ENCODE peak calls at places on chromosomes 12 and 14, in six cellular contexts. L is A549, H is K562, N is IMR-90, E is HepG2, V is SK-N-SH. Q is an unnamed sample.

GRCh38 chr14:51513281-51513680 is 138.4 kb upstream of the FRMD6 start:
- DNase-seq in L (no peak), H (no peak), N (no peak), E (no peak), V (no peak), Q (no peak)

GRCh38 chr14:64215274-64215673 is 78.9 kb downstream of the ESR2 start:
- DNase-seq in L (no peak), H (no peak), N (no peak), E (no peak), V (no peak), Q (no peak)

GRCh38 chr14:64812412-64812811 is 67.3 kb downstream of the SPTB start:
- DNase-seq in L (no peak), H (peak), N (no peak), E (no peak), V (no peak), Q (no peak)

GRCh38 chr14:62322216-62322615 is 560.0 kb downstream of the SNAPC1 start:
- DNase-seq in L (no peak), H (no peak), N (no peak), E (no peak), V (no peak), Q (no peak)

GRCh38 chr14:27427796-27428195 is 830.0 kb upstream of the NOVA1 start:
- DNase-seq in L (peak), H (no peak), N (no peak), E (no peak), V (no peak), Q (no peak)

GRCh38 chr14:103702095-103702494 is 13.2 kb downstream of the XRCC3 start:
- DNase-seq in L (no peak), H (no peak), N (no peak), E (no peak), V (no peak), Q (no peak)

GRCh38 chr14:80426686-80427085 is 215.4 kb upstream of the DIO2 start:
- DNase-seq in L (peak), H (no peak), N (peak), E (no peak), V (no peak), Q (no peak)

GRCh38 chr12:69553626-69554248 is 31.5 kb upstream of the CCT2 start:
- DNase-seq in L (no peak), H (peak), N (peak), E (peak), V (peak), Q (no peak)

GRCh38 chr14:52906141-52906601 is 44.7 kb downstream of the FERMT2 start:
- DNase-seq in L (peak), H (no peak), N (peak), E (no peak), V (no peak), Q (no peak)

GRCh38 chr14:32077081-32078029 is at the start of gene ARHGAP5:
- DNase-seq in L (peak), H (no peak), N (peak), E (peak), V (peak), Q (no peak)

GRCh38 chr12:18567787-18568186 is 170.0 kb downstream of the PLCZ1 start:
- DNase-seq in L (no peak), H (no peak), N (no peak), E (no peak), V (no peak), Q (no peak)

GRCh38 chr12:119444462-119445044 is 110.0 kb downstream of the CCDC60 start:
- DNase-seq in L (peak), H (peak), N (no peak), E (peak), V (peak), Q (peak)

GRCh38 chr12:119659289-119659897 is 8.5 kb upstream of the PRKAB1 start:
- DNase-seq in L (peak), H (peak), N (peak), E (peak), V (peak), Q (no peak)

GRCh38 chr12:92445253-92446081 is 257.3 kb upstream of the PLEKHG7 start:
- DNase-seq in L (no peak), H (no peak), N (no peak), E (no peak), V (no peak), Q (peak)

GRCh38 chr12:30846776-30847175 is 79.8 kb upstream of the TSPAN11 start:
- DNase-seq in L (no peak), H (no peak), N (no peak), E (no peak), V (no peak), Q (no peak)

GRCh38 chr14:91317381-91318313 is 73.1 kb upstream of the GPR68 start:
- DNase-seq in L (no peak), H (peak), N (no peak), E (no peak), V (no peak), Q (no peak)

GRCh38 chr12:102174761-102175160 is 22.9 kb downstream of the PMCH start:
- DNase-seq in L (no peak), H (no peak), N (no peak), E (no peak), V (no peak), Q (no peak)

GRCh38 chr14:55930016-55930784 is 188.0 kb upstream of the PELI2 start:
- DNase-seq in L (no peak), H (no peak), N (no peak), E (no peak), V (no peak), Q (no peak)

GRCh38 chr12:68470664-68471328 is 138.6 kb upstream of the MDM1 start:
- DNase-seq in L (no peak), H (no peak), N (no peak), E (no peak), V (no peak), Q (no peak)

GRCh38 chr14:95273041-95273978 is 46.4 kb downstream of the CLMN start:
- DNase-seq in L (no peak), H (no peak), N (no peak), E (peak), V (no peak), Q (no peak)

GRCh38 chr14:55581011-55581806 is 1.2 kb downstream of the KTN1 start:
- DNase-seq in L (peak), H (peak), N (no peak), E (peak), V (peak), Q (no peak)

GRCh38 chr12:51077930-51078329 is 5.5 kb downstream of the CSRNP2 start:
- DNase-seq in L (no peak), H (no peak), N (peak), E (no peak), V (peak), Q (no peak)

GRCh38 chr12:26122681-26123481 is 2.0 kb downstream of the BHLHE41 start:
- DNase-seq in L (peak), H (peak), N (peak), E (no peak), V (peak), Q (no peak)

GRCh38 chr12:3371018-3371417 is 120.0 kb upstream of the PRMT8 start:
- DNase-seq in L (no peak), H (no peak), N (no peak), E (no peak), V (no peak), Q (no peak)

GRCh38 chr14:54594531-54594930 is 27.6 kb downstream of the SAMD4A start:
- DNase-seq in L (no peak), H (no peak), N (no peak), E (no peak), V (no peak), Q (no peak)

GRCh38 chr12:58500399-58500798 is 419.9 kb downstream of the LRIG3 start:
- DNase-seq in L (no peak), H (no peak), N (peak), E (no peak), V (no peak), Q (no peak)

GRCh38 chr12:76455582-76456345 is 103.8 kb downstream of the OSBPL8 start:
- DNase-seq in L (peak), H (peak), N (peak), E (peak), V (peak), Q (peak)
- TF ChIP-seq SMC3 in L (peak), H (peak), N (peak), E (peak), V (peak), Q (peak)

GRCh38 chr14:99064262-99064954 is 207.6 kb downstream of the BCL11B start:
- DNase-seq in L (no peak), H (no peak), N (no peak), E (no peak), V (no peak), Q (no peak)
- TF ChIP-seq SMC3 in L (no peak), H (no peak), N (no peak), E (no peak), V (no peak), Q (no peak)

DNA sequence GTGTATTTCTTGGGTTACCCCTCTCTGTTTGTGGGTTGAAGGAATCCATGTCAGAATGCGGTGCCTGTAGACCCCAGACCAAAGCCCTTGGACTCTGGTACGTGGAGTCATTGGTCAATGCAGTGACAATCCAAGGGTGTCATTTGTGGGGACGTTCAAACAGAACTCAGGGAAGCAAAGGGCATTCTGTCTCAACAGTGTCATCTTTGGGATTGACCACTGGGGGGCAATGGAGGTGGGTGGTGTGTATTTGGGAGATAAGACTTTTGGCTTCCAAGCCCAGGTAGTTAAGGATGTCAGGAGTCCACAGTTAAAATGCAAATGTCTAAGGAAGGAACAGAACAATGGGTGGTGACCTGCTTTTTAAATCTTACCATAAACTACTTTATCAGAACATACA is 54.6 kb upstream of the CCDC175 start:
- DNase-seq in L (peak), H (peak), N (no peak), E (peak), V (peak), Q (no peak)
- TF ChIP-seq SMC3 in L (no peak), H (no peak), N (no peak), E (no peak), V (no peak), Q (peak)

GRCh38 chr14:100898935-100899840 is 4.3 kb downstream of the RTL1 start:
- DNase-seq in L (no peak), H (no peak), N (no peak), E (no peak), V (peak), Q (no peak)
- TF ChIP-seq SMC3 in L (no peak), H (no peak), N (no peak), E (no peak), V (no peak), Q (no peak)

DNA sequence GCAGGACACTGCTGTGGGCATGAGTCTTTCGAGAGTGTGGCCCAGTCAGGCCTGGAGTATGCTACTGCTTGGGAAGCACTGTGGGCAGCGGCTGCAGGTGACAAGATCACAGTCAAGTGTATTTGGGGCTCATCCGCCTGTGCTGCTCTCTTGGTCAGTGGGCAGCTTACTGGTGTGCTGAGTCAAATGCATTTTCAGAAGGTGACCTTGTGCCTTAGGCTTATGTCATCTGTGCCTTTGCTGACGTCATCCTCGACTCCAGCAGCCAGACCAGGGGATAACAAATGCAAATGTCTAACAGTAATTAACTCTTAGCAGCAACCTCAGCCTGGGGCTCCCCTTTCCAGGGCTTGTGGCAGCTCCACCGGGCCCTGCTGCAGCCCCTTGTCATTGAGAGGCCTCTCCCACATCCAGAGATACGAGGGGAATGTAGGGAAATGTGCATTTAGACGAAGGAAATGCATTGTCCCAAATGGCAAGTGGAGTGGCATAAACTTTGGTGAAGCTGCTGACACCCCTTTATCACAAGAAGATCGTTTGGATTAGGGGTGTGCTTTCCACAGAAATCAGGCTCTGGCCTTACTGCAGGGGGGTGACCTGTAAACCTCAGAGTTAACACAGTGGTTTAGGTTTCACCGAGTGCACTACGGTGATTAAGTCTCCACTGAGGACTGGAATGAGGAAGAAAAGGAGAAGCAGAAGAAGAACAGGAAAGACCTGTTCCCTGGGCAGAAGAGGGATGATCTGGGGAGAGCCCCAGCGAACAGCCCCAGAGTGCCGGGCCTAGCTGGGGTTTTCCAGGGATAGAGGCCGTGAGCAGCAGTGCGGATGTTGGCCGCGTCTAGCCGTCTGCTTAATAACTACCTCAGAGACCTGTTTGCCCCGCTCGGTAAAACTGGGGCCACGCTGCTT is 39.7 kb downstream of the PSMA6 start:
- DNase-seq in L (no peak), H (peak), N (peak), E (peak), V (peak), Q (no peak)
- TF ChIP-seq SMC3 in L (no peak), H (no peak), N (no peak), E (no peak), V (no peak), Q (no peak)

Q was measured in GM12878.